ENCODE peak calls at places on chromosomes 6 and 20, in ten cellular contexts. R is fibroblast of gingiva, A is tibial artery, M is anterior cingulate cortex, H is NCI-H345, Z is NCI-H1930, J is T-cell, L is fibroblast of the aortic adventitia, D is M059J, W is upper lobe of right lung. B is an unnamed sample.
A peak's percentile ranks its signal among the peaks of the same experiment; 100 is the strongest.

GRCh38 chr20:20837574-20838021 is 125.2 kb upstream of the RALGAPA2 start:
- DNase-seq in R (peak; percentile 24), A (peak; percentile 32), M (peak; percentile 65), H (peak; percentile 56), Z (peak; percentile 17), J (no peak), L (peak; percentile 58), D (peak; percentile 52), W (peak; percentile 74), B (peak; percentile 61)

GRCh38 chr6:170075659-170076223 is 215.1 kb downstream of the DLL1 start:
- DNase-seq in R (no peak), A (no peak), M (no peak), H (no peak), Z (no peak), J (peak; percentile 14), L (no peak), D (no peak), W (no peak), B (no peak)

GRCh38 chr6:43014434-43014909 is 423 bp downstream of the KLHDC3 start:
- DNase-seq in R (peak; percentile 32), A (no peak), M (no peak), H (no peak), Z (no peak), J (no peak), L (peak; percentile 65), D (peak; percentile 42), W (no peak), B (peak; percentile 27)

GRCh38 chr6:22071655-22072054 is 225.2 kb downstream of the PRL start:
- DNase-seq in R (peak; percentile 46), A (peak; percentile 47), M (peak; percentile 8), H (no peak), Z (no peak), J (no peak), L (peak; percentile 73), D (peak; percentile 33), W (no peak), B (peak; percentile 7)

GRCh38 chr6:122564230-122564629 is 46.0 kb upstream of the PKIB start:
- DNase-seq in R (no peak), A (no peak), M (no peak), H (no peak), Z (no peak), J (no peak), L (no peak), D (no peak), W (no peak), B (no peak)

GRCh38 chr6:92521553-92521952 is 897.8 kb downstream of the EPHA7 start:
- DNase-seq in R (no peak), A (no peak), M (no peak), H (no peak), Z (no peak), J (no peak), L (no peak), D (no peak), W (no peak), B (peak; percentile 7)

GRCh38 chr20:20702330-20703245 is 9.9 kb downstream of the RALGAPA2 start:
- DNase-seq in R (no peak), A (no peak), M (no peak), H (no peak), Z (no peak), J (no peak), L (no peak), D (no peak), W (no peak), B (peak; percentile 9)

GRCh38 chr6:11888725-11889124 is 110.1 kb upstream of the ADTRP start:
- DNase-seq in R (no peak), A (no peak), M (no peak), H (no peak), Z (no peak), J (no peak), L (no peak), D (no peak), W (no peak), B (no peak)

GRCh38 chr6:136927313-136927712 is 5.2 kb downstream of the SLC35D3 start:
- DNase-seq in R (no peak), A (no peak), M (no peak), H (peak; percentile 23), Z (peak; percentile 24), J (no peak), L (no peak), D (peak; percentile 27), W (no peak), B (peak; percentile 9)

GRCh38 chr6:132130530-132131298 is 179.5 kb upstream of the CCN2 start:
- DNase-seq in R (peak; percentile 83), A (peak; percentile 77), M (no peak), H (no peak), Z (no peak), J (no peak), L (peak; percentile 66), D (peak; percentile 96), W (no peak), B (peak; percentile 41)

GRCh38 chr6:36492621-36493020 is 49.8 kb downstream of the KCTD20 start:
- DNase-seq in R (no peak), A (no peak), M (no peak), H (no peak), Z (no peak), J (no peak), L (no peak), D (no peak), W (no peak), B (no peak)